ENCODE peak calls at places on chromosomes 2 and 18, in five cellular contexts. One of them, this sample, is unnamed.

GRCh38 chr2:237196866-237197618 is 111.4 kb downstream of the COPS8 start:
- DNase-seq in AG04450: peak; percentile 91
- DNase-seq in bronchial epithelial cell: peak; percentile 67
- DNase-seq in upper lobe of right lung: no peak
- DNase-seq in CD8-positive, alpha-beta memory T cell: no peak
- DNase-seq in this sample: peak; percentile 76

GRCh38 chr2:86563650-86564061 is 413 bp upstream of the CHMP3 start:
- DNase-seq in bronchial epithelial cell: no peak
- DNase-seq in AG04450: no peak
- DNase-seq in upper lobe of right lung: no peak
- DNase-seq in CD8-positive, alpha-beta memory T cell: no peak
- DNase-seq in this sample: no peak

GRCh38 chr2:109689182-109689935 is 75.2 kb downstream of the SOWAHC start:
- DNase-seq in AG04450: no peak
- DNase-seq in bronchial epithelial cell: no peak
- DNase-seq in upper lobe of right lung: peak; percentile 30
- DNase-seq in CD8-positive, alpha-beta memory T cell: no peak
- DNase-seq in this sample: no peak

GRCh38 chr18:61127714-61128485 is 205.3 kb upstream of the CDH20 start:
- DNase-seq in bronchial epithelial cell: no peak
- DNase-seq in upper lobe of right lung: no peak
- DNase-seq in CD8-positive, alpha-beta memory T cell: no peak
- DNase-seq in AG04450: no peak
- DNase-seq in this sample: no peak

GRCh38 chr2:58195668-58196067 is 45.5 kb downstream of the FANCL start:
- DNase-seq in upper lobe of right lung: no peak
- DNase-seq in CD8-positive, alpha-beta memory T cell: no peak
- DNase-seq in bronchial epithelial cell: no peak
- DNase-seq in AG04450: no peak
- DNase-seq in this sample: no peak

GRCh38 chr2:190649798-190650390 is 1.0 kb downstream of the NAB1 start:
- DNase-seq in AG04450: no peak
- DNase-seq in upper lobe of right lung: no peak
- DNase-seq in bronchial epithelial cell: peak; percentile 36
- DNase-seq in CD8-positive, alpha-beta memory T cell: no peak
- DNase-seq in this sample: no peak

GRCh38 chr2:205218056-205218455 is 464.2 kb upstream of the NRP2 start:
- DNase-seq in upper lobe of right lung: no peak
- DNase-seq in AG04450: no peak
- DNase-seq in CD8-positive, alpha-beta memory T cell: no peak
- DNase-seq in bronchial epithelial cell: no peak
- DNase-seq in this sample: peak; percentile 37

GRCh38 chr2:237732790-237733349 is 65.7 kb upstream of the RBM44 start:
- DNase-seq in upper lobe of right lung: no peak
- DNase-seq in CD8-positive, alpha-beta memory T cell: no peak
- DNase-seq in bronchial epithelial cell: no peak
- DNase-seq in AG04450: no peak
- DNase-seq in this sample: no peak

GRCh38 chr2:240511351-240512108 is 46.3 kb downstream of the ANKMY1 start:
- DNase-seq in upper lobe of right lung: no peak
- DNase-seq in CD8-positive, alpha-beta memory T cell: no peak
- DNase-seq in bronchial epithelial cell: no peak
- DNase-seq in AG04450: no peak
- DNase-seq in this sample: no peak

GRCh38 chr2:219125225-219125885 is 35.3 kb downstream of the NHEJ1 start:
- DNase-seq in bronchial epithelial cell: peak; percentile 64
- DNase-seq in upper lobe of right lung: peak; percentile 86
- DNase-seq in CD8-positive, alpha-beta memory T cell: no peak
- DNase-seq in AG04450: peak; percentile 42
- DNase-seq in this sample: peak; percentile 90
- H3K4me3 ChIP-seq in bronchial epithelial cell: no peak overlapping the region
- H3K4me3 ChIP-seq in upper lobe of right lung: no peak overlapping the region
- H3K4me3 ChIP-seq in CD8-positive, alpha-beta memory T cell: no peak overlapping the region
- H3K4me3 ChIP-seq in AG04450: no peak overlapping the region
- H3K4me3 ChIP-seq in this sample: no peak overlapping the region

DNA sequence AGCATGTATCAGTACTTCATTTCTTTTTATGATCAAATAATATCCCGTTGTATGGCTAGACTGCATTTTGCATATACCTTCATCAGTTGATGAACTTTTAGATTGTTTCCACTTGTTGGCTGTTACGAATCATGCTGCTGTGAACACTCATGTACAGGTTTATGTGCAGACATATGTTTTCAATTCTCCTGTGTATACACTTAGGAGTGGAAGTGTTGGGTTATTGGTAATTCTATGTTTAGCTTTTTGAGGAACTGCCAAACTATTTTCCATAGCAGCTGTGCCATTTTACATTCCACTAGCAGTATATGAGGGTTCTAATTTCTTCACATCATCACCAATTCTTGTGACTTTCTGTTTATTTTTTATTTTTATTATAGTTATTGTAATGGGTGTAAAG is 32.1 kb upstream of the LCLAT1 start:
- DNase-seq in AG04450: no peak
- DNase-seq in CD8-positive, alpha-beta memory T cell: no peak
- DNase-seq in bronchial epithelial cell: no peak
- DNase-seq in upper lobe of right lung: no peak
- DNase-seq in this sample: no peak
- H3K4me3 ChIP-seq in AG04450: no peak overlapping the region
- H3K4me3 ChIP-seq in CD8-positive, alpha-beta memory T cell: no peak overlapping the region
- H3K4me3 ChIP-seq in bronchial epithelial cell: no peak overlapping the region
- H3K4me3 ChIP-seq in upper lobe of right lung: no peak overlapping the region
- H3K4me3 ChIP-seq in this sample: no peak overlapping the region

GRCh38 chr18:13380671-13381070 is 162.1 kb downstream of the LDLRAD4 start:
- DNase-seq in upper lobe of right lung: no peak
- DNase-seq in AG04450: no peak
- DNase-seq in bronchial epithelial cell: no peak
- DNase-seq in CD8-positive, alpha-beta memory T cell: no peak
- DNase-seq in this sample: no peak

GRCh38 chr18:13381331-13381730 is 162.8 kb downstream of the LDLRAD4 start:
- DNase-seq in upper lobe of right lung: no peak
- DNase-seq in CD8-positive, alpha-beta memory T cell: no peak
- DNase-seq in bronchial epithelial cell: no peak
- DNase-seq in AG04450: no peak
- DNase-seq in this sample: no peak

GRCh38 chr18:13382683-13382989 is 164.1 kb downstream of the LDLRAD4 start:
- DNase-seq in CD8-positive, alpha-beta memory T cell: no peak
- DNase-seq in upper lobe of right lung: no peak
- DNase-seq in AG04450: no peak
- DNase-seq in bronchial epithelial cell: no peak
- DNase-seq in this sample: no peak

GRCh38 chr18:13382990-13383821 is 164.6 kb downstream of the LDLRAD4 start:
- DNase-seq in bronchial epithelial cell: no peak
- DNase-seq in AG04450: no peak
- DNase-seq in CD8-positive, alpha-beta memory T cell: no peak
- DNase-seq in upper lobe of right lung: no peak
- DNase-seq in this sample: no peak

DNA sequence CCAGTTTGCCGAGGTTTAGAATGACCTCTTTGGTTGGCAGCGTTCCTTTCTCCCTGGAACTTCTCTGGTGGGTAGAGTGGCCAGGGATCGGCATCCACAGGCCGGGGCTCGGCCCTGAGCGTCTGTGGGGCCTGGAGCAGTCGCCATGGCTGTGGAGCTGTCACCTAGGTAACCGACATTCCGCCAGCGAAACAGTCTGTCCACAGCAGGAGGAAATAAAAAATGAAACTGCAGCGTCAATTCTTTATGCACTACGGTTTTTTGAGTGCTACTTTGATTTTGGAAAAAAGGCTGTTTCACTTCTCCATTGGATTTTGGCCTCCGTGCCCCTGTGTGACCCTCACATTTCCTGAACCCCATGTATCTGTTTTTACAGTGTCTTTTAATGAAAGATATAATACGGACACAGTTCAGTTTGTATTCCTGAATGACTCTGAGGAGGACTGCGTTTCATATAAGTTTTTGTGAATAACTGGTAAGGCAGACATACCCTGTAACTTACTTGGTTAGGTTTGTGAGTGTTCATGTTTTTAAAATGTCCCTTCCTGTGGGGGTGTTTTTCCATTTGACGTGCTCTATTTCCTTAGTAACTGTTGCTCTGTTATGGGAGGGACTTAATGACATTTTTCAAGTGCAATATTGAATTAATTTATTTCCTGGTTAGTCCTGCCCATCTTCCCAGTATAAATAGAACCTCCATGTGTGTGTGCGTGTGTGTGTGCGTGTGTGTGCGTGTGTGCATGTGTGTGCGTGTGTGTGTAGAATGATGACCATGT is 163.5 kb downstream of the LDLRAD4 start:
- DNase-seq in CD8-positive, alpha-beta memory T cell: peak; percentile 61
- DNase-seq in bronchial epithelial cell: peak; percentile 12
- DNase-seq in AG04450: no peak
- DNase-seq in upper lobe of right lung: peak; percentile 78
- DNase-seq in this sample: no peak
- H3K4me3 ChIP-seq in CD8-positive, alpha-beta memory T cell: peak overlapping the region; percentile 41
- H3K4me3 ChIP-seq in bronchial epithelial cell: no peak overlapping the region
- H3K4me3 ChIP-seq in AG04450: no peak overlapping the region
- H3K4me3 ChIP-seq in upper lobe of right lung: peak overlapping the region; percentile 42
- H3K4me3 ChIP-seq in this sample: no peak overlapping the region

DNA sequence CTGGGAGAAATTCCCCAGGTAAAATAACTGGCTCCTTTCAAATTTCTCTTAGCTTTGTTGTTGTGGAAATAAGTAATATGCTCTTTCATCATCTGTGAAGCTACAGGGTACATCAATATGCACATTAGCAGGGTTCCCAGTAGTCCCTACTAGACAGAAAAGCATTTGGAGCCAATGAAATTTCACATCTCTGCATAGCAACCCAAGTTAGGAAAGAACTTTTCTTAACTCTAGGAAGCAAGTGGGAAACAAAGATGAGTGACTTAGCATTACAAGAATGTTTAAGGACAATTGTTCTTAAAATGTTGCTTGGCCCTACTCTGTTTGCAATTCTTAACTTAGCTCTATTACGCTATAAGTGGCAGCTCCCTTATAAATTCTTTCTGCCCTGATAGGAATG is 39.7 kb downstream of the ZEB2 start:
- DNase-seq in bronchial epithelial cell: no peak
- DNase-seq in AG04450: no peak
- DNase-seq in upper lobe of right lung: no peak
- DNase-seq in CD8-positive, alpha-beta memory T cell: no peak
- DNase-seq in this sample: no peak
- H3K4me3 ChIP-seq in bronchial epithelial cell: no peak overlapping the region
- H3K4me3 ChIP-seq in AG04450: no peak overlapping the region
- H3K4me3 ChIP-seq in upper lobe of right lung: no peak overlapping the region
- H3K4me3 ChIP-seq in CD8-positive, alpha-beta memory T cell: no peak overlapping the region
- H3K4me3 ChIP-seq in this sample: no peak overlapping the region

GRCh38 chr2:212893216-212893615 is 258.2 kb downstream of the IKZF2 start:
- DNase-seq in CD8-positive, alpha-beta memory T cell: no peak
- DNase-seq in upper lobe of right lung: no peak
- DNase-seq in AG04450: no peak
- DNase-seq in bronchial epithelial cell: no peak
- DNase-seq in this sample: no peak
- H3K4me3 ChIP-seq in CD8-positive, alpha-beta memory T cell: no peak overlapping the region
- H3K4me3 ChIP-seq in upper lobe of right lung: no peak overlapping the region
- H3K4me3 ChIP-seq in AG04450: no peak overlapping the region
- H3K4me3 ChIP-seq in bronchial epithelial cell: no peak overlapping the region
- H3K4me3 ChIP-seq in this sample: no peak overlapping the region

GRCh38 chr2:69597105-69597504 is 46.4 kb downstream of the AAK1 start:
- DNase-seq in bronchial epithelial cell: no peak
- DNase-seq in CD8-positive, alpha-beta memory T cell: no peak
- DNase-seq in AG04450: no peak
- DNase-seq in upper lobe of right lung: no peak
- DNase-seq in this sample: no peak
- H3K4me3 ChIP-seq in bronchial epithelial cell: no peak overlapping the region
- H3K4me3 ChIP-seq in CD8-positive, alpha-beta memory T cell: no peak overlapping the region
- H3K4me3 ChIP-seq in AG04450: no peak overlapping the region
- H3K4me3 ChIP-seq in upper lobe of right lung: no peak overlapping the region
- H3K4me3 ChIP-seq in this sample: no peak overlapping the region

This sample was measured in MG63.